ENCODE peak calls at places on chromosomes 4 and X, in five cellular contexts. C is cardiac muscle cell; D is CD4-positive, alpha-beta T cell; E is lower leg skin; M is heart left ventricle. V is an unnamed sample.

GRCh38 chr4:62709618-62710252 is 1509.6 kb downstream of the ADGRL3 start:
- DNase-seq in C (peak; percentile 35), M (no peak), E (no peak), D (no peak), V (no peak)

GRCh38 chr4:44160776-44161377 is 287.7 kb downstream of the KCTD8 start:
- DNase-seq in D (no peak), C (no peak), E (no peak), M (no peak), V (no peak)

GRCh38 chr4:30717208-30718020 is 2.8 kb upstream of the PCDH7 start:
- DNase-seq in E (no peak), C (peak; percentile 72), D (no peak), M (peak; percentile 48), V (no peak)

GRCh38 chr4:7803992-7804758 is 135.5 kb downstream of the AFAP1 start:
- DNase-seq in E (peak; percentile 80), M (peak; percentile 83), D (peak; percentile 77), C (peak; percentile 88), V (peak; percentile 61)

GRCh38 chr4:152605641-152606304 is 69.9 kb upstream of the FBXW7 start:
- DNase-seq in M (no peak), E (no peak), C (peak; percentile 56), D (no peak), V (no peak)

GRCh38 chr4:85910985-85911384 is 436.0 kb downstream of the ARHGAP24 start:
- DNase-seq in D (no peak), E (no peak), M (no peak), C (no peak), V (no peak)

GRCh38 chr4:6288342-6288741 is 18.7 kb downstream of the WFS1 start:
- DNase-seq in E (no peak), D (no peak), M (no peak), C (no peak), V (no peak)

GRCh38 chr4:3307486-3307885 is 14.7 kb downstream of the RGS12 start:
- DNase-seq in D (no peak), M (no peak), E (no peak), C (no peak), V (no peak)

GRCh38 chrX:108036298-108036973 is 8.4 kb upstream of the VSIG1 start:
- DNase-seq in D (no peak), E (no peak), C (peak; percentile 78), M (no peak), V (no peak)

GRCh38 chr4:148998719-148999118 is 556.5 kb upstream of the NR3C2 start:
- DNase-seq in D (no peak), E (no peak), C (peak; percentile 2), M (no peak), V (no peak)

GRCh38 chr4:168907119-168907698 is 102.8 kb downstream of the CBR4 start:
- DNase-seq in D (no peak), C (no peak), E (no peak), M (no peak), V (no peak)

GRCh38 chr4:37760840-37761239 is 65.6 kb upstream of the PGM2 start:
- DNase-seq in M (no peak), D (no peak), E (no peak), C (peak; percentile 68), V (no peak)

GRCh38 chrX:119573840-119574393 is 446 bp upstream of the UBE2A start:
- DNase-seq in E (peak; percentile 14), D (peak; percentile 1), M (no peak), C (peak; percentile 65), V (no peak)

GRCh38 chrX:57453901-57454300 is 137.9 kb upstream of the ZXDB start:
- DNase-seq in D (peak; percentile 1), C (peak; percentile 8), E (no peak), M (no peak), V (no peak)

GRCh38 chrX:48806088-48806487 is 4.2 kb downstream of the HDAC6 start:
- DNase-seq in C (no peak), D (no peak), M (no peak), E (no peak), V (no peak)

GRCh38 chrX:109822861-109823260 is 89.8 kb upstream of the ACSL4 start:
- DNase-seq in C (no peak), D (no peak), M (no peak), E (no peak), V (no peak)

GRCh38 chr4:31081375-31081774 is 361.2 kb downstream of the PCDH7 start:
- DNase-seq in D (no peak), E (no peak), C (peak; percentile 54), M (no peak), V (no peak)

GRCh38 chr4:111268769-111269414 is 646.0 kb upstream of the PITX2 start:
- DNase-seq in D (no peak), C (peak; percentile 6), E (no peak), M (no peak), V (no peak)

GRCh38 chr4:40322853-40323252 is 12.3 kb upstream of the CHRNA9 start:
- DNase-seq in E (no peak), C (no peak), M (no peak), D (no peak), V (no peak)

GRCh38 chr4:180674629-180675367 is 1568.4 kb upstream of the TENM3 start:
- DNase-seq in M (no peak), D (no peak), E (no peak), C (no peak), V (no peak)

GRCh38 chr4:120842046-120842445 is 80.5 kb downstream of the PRDM5 start:
- DNase-seq in E (no peak), M (no peak), C (peak; percentile 61), D (no peak), V (no peak)

GRCh38 chr4:40514409-40515025 is 115.1 kb downstream of the RBM47 start:
- DNase-seq in E (no peak), M (no peak), D (no peak), C (no peak), V (no peak)

GRCh38 chr4:103496800-103497199 is 223.0 kb downstream of the TACR3 start:
- DNase-seq in D (no peak), C (no peak), E (no peak), M (no peak), V (no peak)

GRCh38 chrX:38313190-38313589 is 14.1 kb downstream of the RPGR start:
- DNase-seq in D (no peak), M (no peak), E (no peak), C (no peak), V (no peak)

GRCh38 chr4:20883231-20883630 is 183.0 kb downstream of the PACRGL start:
- DNase-seq in C (no peak), E (no peak), D (no peak), M (no peak), V (no peak)

GRCh38 chr4:121594796-121595526 is 101.8 kb downstream of the ANXA5 start:
- DNase-seq in E (peak; percentile 24), D (no peak), M (peak; percentile 28), C (peak; percentile 81), V (no peak)

GRCh38 chr4:53587123-53587522 is 4.2 kb downstream of the LNX1 start:
- DNase-seq in C (no peak), D (no peak), M (no peak), E (no peak), V (no peak)

GRCh38 chrX:140343226-140343873 is 161.5 kb downstream of the SOX3 start:
- DNase-seq in M (no peak), E (no peak), D (no peak), C (no peak), V (no peak)

GRCh38 chr4:82652062-82652461 is 90.3 kb upstream of the TMEM150C start:
- DNase-seq in E (no peak), C (peak; percentile 44), D (no peak), M (no peak), V (no peak)

DNA sequence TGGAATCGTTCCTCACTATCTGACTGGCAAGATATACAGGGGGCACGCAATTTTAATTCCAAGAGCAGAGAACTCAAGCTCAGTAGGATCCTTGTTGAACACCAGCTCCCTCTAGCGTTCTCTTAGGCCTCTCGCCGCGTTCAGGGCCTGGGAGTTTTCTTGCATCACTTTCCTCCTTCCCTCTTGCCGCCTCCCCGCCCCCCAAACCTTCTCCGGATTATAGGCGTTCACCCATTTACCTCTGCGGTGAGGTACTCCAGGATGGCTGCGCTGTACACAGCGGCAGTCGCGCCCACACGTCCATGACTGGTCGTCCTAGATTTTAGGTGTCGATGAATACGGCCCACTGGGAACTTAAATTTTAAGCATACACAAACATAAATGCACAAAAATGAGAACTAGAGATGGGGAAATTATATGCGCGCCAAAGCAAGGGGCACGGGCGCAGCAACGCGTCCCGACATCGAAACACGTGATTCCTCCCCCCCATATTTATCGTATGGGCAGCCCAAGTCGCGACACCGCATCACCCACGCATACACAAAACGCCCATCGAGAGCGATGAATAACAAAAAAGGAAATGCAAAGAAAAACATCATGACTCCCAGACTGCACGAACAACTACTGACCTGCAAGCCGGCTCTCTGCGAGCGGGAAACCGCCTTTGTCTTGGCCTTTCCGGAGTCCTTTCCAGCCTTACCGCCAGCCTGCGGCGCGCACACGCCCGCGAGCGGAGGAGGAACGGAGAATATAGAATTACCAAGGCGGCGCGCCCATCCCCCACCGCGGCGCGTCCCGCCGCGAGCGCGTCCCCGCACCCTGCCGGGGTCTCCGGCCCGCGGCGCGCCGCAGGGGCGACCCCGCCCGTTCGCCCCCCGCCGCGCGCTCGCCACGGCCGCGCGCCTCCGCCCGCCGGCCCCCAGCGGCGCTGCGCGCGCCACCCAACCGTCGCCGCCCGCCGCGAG is 759 bp downstream of the H2AZ1 start:
- DNase-seq in E (peak; percentile 91), M (peak; percentile 86), D (peak; percentile 85), C (peak; percentile 96), V (peak; percentile 69)
- TF ChIP-seq CTCF in E (no peak), M (peak; percentile 78), D (peak; percentile 86), C (peak; percentile 93), V (no peak)

DNA sequence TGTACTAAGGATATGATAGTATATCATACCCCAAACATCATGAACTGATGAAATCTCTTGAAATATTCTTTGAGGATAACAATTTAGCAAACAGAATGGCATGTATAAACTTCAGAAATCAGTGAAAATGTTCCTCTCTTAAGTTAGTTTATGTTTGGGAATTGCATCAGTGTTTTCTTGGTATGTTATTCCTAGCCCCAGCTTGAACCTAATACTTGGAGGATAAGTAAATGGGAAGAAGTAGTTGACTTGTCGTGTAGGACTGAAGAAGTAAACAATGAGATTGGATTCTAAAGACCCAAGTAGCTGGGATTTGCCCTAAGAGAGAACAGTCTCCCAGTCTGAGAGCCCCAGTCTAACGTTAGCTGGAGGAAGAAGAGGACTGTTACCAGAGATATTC is 355.7 kb downstream of the GALNTL6 start:
- DNase-seq in C (no peak), M (no peak), D (no peak), E (no peak), V (no peak)
- TF ChIP-seq CTCF in C (no peak), M (no peak), D (no peak), E (no peak), V (no peak)

DNA sequence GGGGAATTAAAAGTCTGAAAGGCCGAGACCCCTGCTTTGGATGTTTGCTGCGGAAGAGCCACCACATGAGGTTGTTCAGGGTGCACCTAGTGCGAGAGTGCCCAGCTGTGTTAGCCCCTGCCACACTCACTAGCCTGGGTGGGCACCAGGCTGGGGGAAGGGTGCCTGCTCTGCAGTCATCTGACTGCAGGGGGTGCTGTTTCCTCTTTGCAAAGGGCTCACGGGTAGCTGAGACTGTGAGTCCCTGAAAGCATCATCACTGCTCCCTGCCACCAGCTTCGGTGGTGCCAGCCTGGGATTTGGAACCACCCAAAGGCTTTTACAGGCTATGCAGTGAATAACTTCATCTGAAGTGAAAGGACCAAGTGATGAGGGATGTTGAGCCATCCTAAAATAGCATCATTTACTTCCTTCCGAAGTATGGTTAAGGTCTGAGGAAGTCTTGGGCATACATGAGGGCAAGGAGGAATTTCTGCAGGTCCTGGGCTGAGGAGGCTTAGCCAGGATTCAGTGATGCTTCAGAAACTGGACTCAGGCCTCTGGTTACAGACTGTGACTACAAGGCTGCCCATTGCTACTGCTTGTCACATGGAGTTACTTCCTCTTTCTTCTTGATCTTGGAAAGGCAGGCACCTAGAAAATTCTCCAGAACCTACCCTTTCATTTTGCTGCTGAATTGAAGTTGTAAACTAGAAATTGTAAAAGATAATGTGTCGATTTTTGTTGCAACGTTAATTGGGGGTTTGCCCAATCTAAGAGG is 293.2 kb upstream of the PRPS2 start:
- DNase-seq in E (no peak), C (no peak), M (no peak), D (no peak), V (no peak)
- TF ChIP-seq CTCF in E (no peak), C (peak; percentile 31), M (no peak), D (no peak), V (no peak)

GRCh38 chrX:129347291-129347690 is 176.0 kb downstream of the SMARCA1 start:
- DNase-seq in D (no peak), M (no peak), E (no peak), C (no peak), V (no peak)
- TF ChIP-seq CTCF in D (no peak), M (no peak), E (no peak), C (no peak), V (no peak)

V was measured in activated B cell treated with CpG ODN at 0.5 μM for 24 hours.